ENCODE peak calls at places on chromosomes 11 and 22, in four cellular contexts. J is A549, V is K562, Z is IMR-90. Y is an unnamed sample.

GRCh38 chr11:45982656-45983470 is 60.4 kb downstream of the LARGE2 start:
- DNase-seq in Z (peak), V (peak), J (peak), Y (peak)

GRCh38 chr11:69867076-69868002 is 48.1 kb upstream of the FGF3 start:
- DNase-seq in J (no peak), Z (peak), V (no peak), Y (peak)

GRCh38 chr22:37018815-37019308 is 385 bp downstream of the TST start:
- DNase-seq in V (peak), J (peak), Z (peak), Y (peak)

GRCh38 chr22:37197451-37198289 is 9.6 kb upstream of the C1QTNF6 start:
- DNase-seq in V (peak), J (peak), Z (peak), Y (no peak)

GRCh38 chr11:132519226-132519860 is 1013.0 kb downstream of the OPCML start:
- DNase-seq in V (no peak), Z (peak), J (no peak), Y (no peak)

GRCh38 chr11:100340416-100341323 is 346.4 kb upstream of the ARHGAP42 start:
- DNase-seq in V (no peak), Z (no peak), J (no peak), Y (no peak)

GRCh38 chr11:90135016-90135415 is 553 bp downstream of the NAALAD2 start:
- DNase-seq in J (no peak), Z (no peak), V (no peak), Y (no peak)

GRCh38 chr22:37030560-37031281 is 11.2 kb downstream of the MPST start:
- DNase-seq in V (no peak), J (no peak), Z (no peak), Y (peak)

GRCh38 chr11:3123761-3124733 is 41.1 kb downstream of the OSBPL5 start:
- DNase-seq in V (no peak), J (peak), Z (peak), Y (peak)

GRCh38 chr22:29146101-29146560 is 59.6 kb upstream of the EMID1 start:
- DNase-seq in V (no peak), J (no peak), Z (no peak), Y (no peak)

GRCh38 chr11:14312736-14313438 is 46.1 kb downstream of the RRAS2 start:
- DNase-seq in V (no peak), J (no peak), Z (peak), Y (no peak)

GRCh38 chr11:15471028-15471708 is 356.4 kb downstream of the INSC start:
- DNase-seq in V (no peak), Z (no peak), J (no peak), Y (no peak)

GRCh38 chr22:37192232-37192631 is 4.2 kb upstream of the C1QTNF6 start:
- DNase-seq in Z (no peak), V (no peak), J (no peak), Y (no peak)

GRCh38 chr11:3044004-3044403 is 13.2 kb downstream of the CARS1 start:
- DNase-seq in J (no peak), Z (peak), V (no peak), Y (no peak)

GRCh38 chr11:126438272-126438671 is 82.8 kb downstream of the ST3GAL4 start:
- DNase-seq in V (no peak), Z (no peak), J (no peak), Y (no peak)

GRCh38 chr11:71948314-71949027 is 19.6 kb downstream of the RNF121 start:
- DNase-seq in V (peak), J (peak), Z (no peak), Y (no peak)

GRCh38 chr11:80727315-80727714 is 1286.5 kb upstream of the TENM4 start:
- DNase-seq in Z (no peak), J (no peak), V (no peak), Y (no peak)

GRCh38 chr22:25070870-25071465 is 118.5 kb downstream of the KIAA1671 start:
- DNase-seq in Z (no peak), V (no peak), J (no peak), Y (no peak)

GRCh38 chr11:110184974-110185597 is 91.9 kb downstream of the ZC3H12C start:
- DNase-seq in Z (peak), J (no peak), V (no peak), Y (no peak)

GRCh38 chr11:123235687-123236261 is 40.7 kb upstream of the CLMP start:
- DNase-seq in Z (peak), V (no peak), J (no peak), Y (no peak)

GRCh38 chr22:37610480-37611148 is 2.0 kb downstream of the GGA1 start:
- DNase-seq in J (no peak), Z (no peak), V (peak), Y (no peak)

GRCh38 chr11:76885390-76886097 is 24.8 kb downstream of the ACER3 start:
- DNase-seq in J (peak), Z (peak), V (peak), Y (no peak)

GRCh38 chr22:45185718-45186511 is 22.2 kb downstream of the NUP50 start:
- DNase-seq in J (no peak), Z (no peak), V (no peak), Y (no peak)

GRCh38 chr11:128519353-128519752 is 68.0 kb downstream of the ETS1 start:
- DNase-seq in J (no peak), V (no peak), Z (no peak), Y (no peak)
- TF ChIP-seq RCOR1 in J (no peak), V (no peak), Z (no peak), Y (no peak)

GRCh38 chr11:19076744-19077589 is 16.4 kb upstream of the MRGPRX2 start:
- DNase-seq in J (peak), Z (peak), V (peak), Y (peak)
- TF ChIP-seq RCOR1 in J (no peak), Z (no peak), V (peak), Y (no peak)

DNA sequence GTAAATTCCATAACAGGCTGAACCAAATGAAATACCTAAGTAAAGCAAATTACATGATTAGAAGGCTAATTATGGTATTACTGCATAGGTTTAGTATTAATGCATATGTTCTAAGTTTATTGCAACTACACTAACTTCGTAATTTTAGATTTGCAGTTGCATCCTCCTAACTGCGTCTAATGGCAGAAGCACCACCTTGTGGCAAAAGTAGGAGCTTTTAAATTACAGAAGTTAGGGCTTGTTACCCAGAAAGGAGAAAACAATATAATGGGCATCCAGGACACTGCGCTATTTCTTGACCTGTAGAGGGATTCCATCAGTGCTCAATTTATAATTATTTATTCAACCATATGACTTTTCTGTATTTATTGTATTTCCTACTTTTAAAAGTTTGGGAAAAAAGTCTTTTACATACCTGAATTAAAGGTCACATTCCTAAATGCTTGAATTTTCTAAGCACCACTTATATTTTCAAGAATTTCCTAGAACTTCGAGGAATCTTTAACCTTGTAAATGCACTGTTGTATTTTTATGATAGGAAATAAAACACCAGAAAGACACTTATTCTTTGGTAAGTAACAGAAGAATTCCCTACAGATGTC is 16.3 kb upstream of the GPR83 start:
- DNase-seq in V (peak), Z (peak), J (peak), Y (peak)
- TF ChIP-seq RCOR1 in V (no peak), Z (no peak), J (no peak), Y (no peak)

GRCh38 chr22:50218153-50218995 is 17.6 kb downstream of the SELENOO start:
- DNase-seq in V (no peak), Z (no peak), J (no peak), Y (no peak)
- TF ChIP-seq RCOR1 in V (no peak), Z (no peak), J (no peak), Y (no peak)

GRCh38 chr11:103384652-103385051 is 275.4 kb downstream of the DYNC2H1 start:
- DNase-seq in Z (no peak), J (no peak), V (no peak), Y (no peak)

GRCh38 chr11:103378931-103379330 is 269.7 kb downstream of the DYNC2H1 start:
- DNase-seq in V (no peak), Z (no peak), J (no peak), Y (no peak)

DNA sequence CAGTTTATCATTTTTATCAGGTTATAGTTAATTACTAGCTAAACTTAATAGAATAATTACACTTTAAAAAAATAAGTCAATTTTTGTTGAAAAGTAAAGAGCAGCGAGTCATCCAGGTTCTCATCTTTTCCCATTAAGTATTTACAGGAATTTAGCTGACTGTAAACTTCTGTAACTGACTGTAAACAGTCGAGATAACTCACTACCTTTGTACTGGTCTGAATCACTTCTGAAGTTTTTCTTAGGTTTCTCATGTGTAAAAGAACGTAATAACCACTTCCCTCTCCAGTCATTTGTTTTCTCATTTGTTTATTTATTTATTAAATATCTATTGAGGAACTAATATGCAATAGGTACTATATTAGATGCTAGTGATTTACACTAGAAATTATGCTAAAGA is 270.8 kb downstream of the DYNC2H1 start:
- DNase-seq in Z (peak), V (no peak), J (no peak), Y (no peak)
- TF ChIP-seq RCOR1 in Z (no peak), V (no peak), J (no peak), Y (no peak)

GRCh38 chr11:47726878-47727514 is 11.8 kb upstream of the AGBL2 start:
- DNase-seq in J (no peak), Z (no peak), V (no peak), Y (no peak)

GRCh38 chr11:47725445-47726442 is 10.6 kb upstream of the AGBL2 start:
- DNase-seq in V (no peak), J (no peak), Z (no peak), Y (no peak)

GRCh38 chr11:47731466-47731865 is 16.3 kb upstream of the AGBL2 start:
- DNase-seq in V (no peak), Z (no peak), J (no peak), Y (no peak)
- TF ChIP-seq RCOR1 in V (no peak), Z (no peak), J (no peak), Y (no peak)

DNA sequence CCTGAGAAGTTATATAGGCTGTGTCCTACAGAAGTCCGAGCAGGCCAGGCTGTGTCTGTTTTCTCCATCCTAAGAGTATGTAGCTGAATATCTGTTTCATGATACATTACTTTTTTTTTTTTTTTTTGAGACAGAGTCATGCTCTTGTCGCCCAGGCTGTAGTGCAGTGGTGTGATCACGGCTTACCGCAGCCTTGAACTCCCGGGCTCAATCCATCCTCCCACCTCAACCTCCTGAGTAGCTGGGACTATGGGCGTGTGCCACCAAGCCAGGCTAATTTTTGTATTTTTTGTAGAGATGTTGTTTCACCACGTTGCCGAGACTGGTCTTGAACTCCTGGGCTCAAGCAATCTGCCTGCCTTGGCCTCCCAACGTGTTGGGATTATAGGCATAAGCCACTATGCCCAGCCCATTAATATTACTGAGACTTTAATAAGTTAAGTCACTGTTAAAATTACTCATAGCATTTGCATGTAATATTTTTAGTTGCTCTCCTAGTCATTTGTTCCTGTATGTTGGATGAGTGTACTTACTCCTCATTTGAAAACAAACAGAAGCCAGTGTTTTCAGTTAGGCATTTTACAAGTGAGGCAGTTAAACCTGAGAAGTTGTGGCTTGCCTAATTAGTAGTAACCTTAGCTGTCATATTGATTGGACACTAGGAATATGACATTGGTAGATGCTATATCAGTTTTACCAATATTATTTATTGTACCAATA is 26.1 kb downstream of the DRG1 start:
- DNase-seq in J (no peak), Z (peak), V (no peak), Y (no peak)
- TF ChIP-seq RCOR1 in J (no peak), Z (no peak), V (no peak), Y (no peak)

GRCh38 chr11:102791271-102792036 is 6.5 kb downstream of the MMP1 start:
- DNase-seq in Z (peak), V (no peak), J (no peak), Y (no peak)

GRCh38 chr11:102793677-102794290 is 4.2 kb downstream of the MMP1 start:
- DNase-seq in Z (no peak), V (no peak), J (no peak), Y (no peak)

GRCh38 chr11:102792604-102793003 is 5.4 kb downstream of the MMP1 start:
- DNase-seq in Z (no peak), J (no peak), V (no peak), Y (no peak)

GRCh38 chr11:102798012-102798746 is at the start of gene MMP1:
- DNase-seq in Z (peak), J (no peak), V (no peak), Y (no peak)

DNA sequence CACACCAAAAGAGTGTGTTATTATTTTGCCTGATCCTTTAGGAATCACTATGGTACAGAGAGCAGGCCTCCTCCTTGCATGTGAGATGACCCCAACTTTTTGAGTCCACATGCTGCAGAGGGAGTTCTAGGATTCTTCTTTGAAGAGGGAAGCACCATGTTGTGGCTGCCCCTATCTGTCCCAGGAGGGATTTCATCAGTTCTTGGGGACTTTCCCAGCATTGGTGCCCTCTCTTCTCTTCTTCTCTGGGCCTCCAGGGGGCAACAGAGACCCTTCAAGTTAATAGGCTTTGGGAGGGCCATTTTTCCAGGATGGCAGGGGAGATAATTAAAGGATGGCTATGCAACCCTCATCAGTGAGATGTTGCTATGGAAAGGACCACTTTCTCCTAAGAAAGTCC is 3.6 kb downstream of the MMP1 start:
- DNase-seq in J (peak), Z (peak), V (peak), Y (peak)
- TF ChIP-seq RCOR1 in J (no peak), Z (no peak), V (no peak), Y (no peak)

DNA sequence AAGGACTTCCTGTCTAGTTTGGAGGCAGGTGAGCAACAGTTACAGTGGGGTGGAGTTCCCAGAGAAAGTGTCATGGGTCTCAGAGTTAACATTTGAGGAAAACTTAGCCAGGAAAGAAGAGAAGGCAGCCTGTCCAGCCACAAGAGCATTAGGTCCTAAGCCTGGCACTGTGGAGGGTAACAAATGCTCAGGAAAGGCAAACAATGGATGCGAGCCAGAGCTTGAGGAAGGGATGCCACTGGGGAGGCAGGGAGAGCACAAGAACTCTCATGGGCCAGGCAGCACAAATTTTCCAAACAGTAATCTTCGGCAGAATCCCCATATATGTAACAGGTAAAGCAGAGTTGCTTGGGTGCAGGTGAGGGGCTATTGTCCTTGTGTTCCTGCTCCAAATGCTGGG is 8.0 kb upstream of the SERPIND1 start:
- DNase-seq in J (no peak), V (no peak), Z (no peak), Y (no peak)
- TF ChIP-seq RCOR1 in J (no peak), V (no peak), Z (no peak), Y (no peak)

GRCh38 chr11:120395778-120396177 is 59.6 kb downstream of the ARHGEF12 start:
- DNase-seq in J (no peak), Z (no peak), V (no peak), Y (no peak)

GRCh38 chr11:120400564-120401364 is 64.6 kb downstream of the ARHGEF12 start:
- DNase-seq in J (peak), Z (peak), V (peak), Y (no peak)

GRCh38 chr11:120401506-120401905 is 65.3 kb downstream of the ARHGEF12 start:
- DNase-seq in J (no peak), Z (no peak), V (no peak), Y (no peak)

GRCh38 chr11:120399312-120399711 is 63.1 kb downstream of the ARHGEF12 start:
- DNase-seq in Z (no peak), V (no peak), J (no peak), Y (no peak)

GRCh38 chr11:120398184-120398583 is 62.0 kb downstream of the ARHGEF12 start:
- DNase-seq in J (no peak), V (no peak), Z (peak), Y (no peak)
- TF ChIP-seq RCOR1 in J (no peak), V (no peak), Z (no peak), Y (no peak)